ENCODE peak calls at places on chromosomes 12 and 14, in seven cellular contexts. V is NCI-H1092 treated with DMSO at 0.1 percent for 48 hours, T is DND-41, N is HFFc6, G is GM10248, A is HEK293T, M is GM03348. K is an unnamed sample.

GRCh38 chr14:65206448-65207096 is 104.3 kb upstream of the MAX start:
- DNase-seq in V (no peak), T (peak), N (peak), G (peak), A (no peak), M (peak), K (no peak)

GRCh38 chr12:116343331-116343884 is 65.9 kb upstream of the MED13L start:
- DNase-seq in V (no peak), T (no peak), N (no peak), G (no peak), A (no peak), M (no peak), K (no peak)

GRCh38 chr14:92471919-92472318 is 41.7 kb upstream of the RIN3 start:
- DNase-seq in V (no peak), T (no peak), N (peak), G (no peak), A (no peak), M (peak), K (no peak)

GRCh38 chr12:22312336-22312735 is 22.2 kb downstream of the ST8SIA1 start:
- DNase-seq in V (no peak), T (no peak), N (no peak), G (no peak), A (no peak), M (no peak), K (peak)

GRCh38 chr12:123106640-123107359 is 44.1 kb downstream of the PITPNM2 start:
- DNase-seq in V (no peak), T (peak), N (no peak), G (peak), A (no peak), M (no peak), K (no peak)

GRCh38 chr14:93099643-93100042 is 16.1 kb downstream of the ITPK1 start:
- DNase-seq in V (no peak), T (no peak), N (no peak), G (no peak), A (no peak), M (no peak), K (no peak)

GRCh38 chr14:91350813-91351507 is 66.7 kb downstream of the CCDC88C start:
- DNase-seq in V (peak), T (peak), N (no peak), G (peak), A (no peak), M (no peak), K (no peak)

GRCh38 chr12:11812558-11813421 is 163.3 kb downstream of the ETV6 start:
- DNase-seq in V (peak), T (peak), N (no peak), G (peak), A (no peak), M (peak), K (no peak)

GRCh38 chr12:885701-886100 is 63.8 kb downstream of the RAD52 start:
- DNase-seq in V (no peak), T (no peak), N (no peak), G (no peak), A (no peak), M (no peak), K (no peak)

GRCh38 chr12:98646165-98646764 is 1.2 kb downstream of the APAF1 start:
- DNase-seq in V (no peak), T (no peak), N (peak), G (no peak), A (peak), M (peak), K (no peak)

K was measured in amygdala.